ENCODE peak calls at places on chromosomes 6 and 20, in six cellular contexts. I is naive thymus-derived CD8-positive, alpha-beta T cell; Q is DMS153; U is foreskin melanocyte; A is CD8-positive, alpha-beta T cell; P is NCI-H748 treated with DMSO at 0.1 percent for 48 hours. L is an unnamed sample.

GRCh38 chr6:69019832-69020231 is 384.8 kb downstream of the ADGRB3 start:
- DNase-seq in I (no peak), Q (no peak), U (no peak), A (no peak), P (no peak), L (no peak)

GRCh38 chr6:169647637-169648036 is 54.2 kb downstream of the WDR27 start:
- DNase-seq in I (no peak), Q (no peak), U (no peak), A (no peak), P (no peak), L (no peak)

GRCh38 chr20:10362674-10363073 is 71.3 kb downstream of the MKKS start:
- DNase-seq in I (no peak), Q (no peak), U (no peak), A (no peak), P (no peak), L (no peak)

GRCh38 chr6:148596886-148597455 is 149.9 kb upstream of the UST start:
- DNase-seq in I (no peak), Q (no peak), U (no peak), A (no peak), P (no peak), L (no peak)

GRCh38 chr6:134822920-134823430 is 126.9 kb downstream of the ALDH8A1 start:
- DNase-seq in I (peak; percentile 6), Q (peak; percentile 45), U (peak; percentile 88), A (no peak), P (peak; percentile 80), L (peak; percentile 80)

GRCh38 chr20:49987868-49988690 is 5.3 kb downstream of the SNAI1 start:
- DNase-seq in I (no peak), Q (no peak), U (no peak), A (no peak), P (no peak), L (no peak)

GRCh38 chr6:130466052-130466743 is 100.4 kb downstream of the TMEM200A start:
- DNase-seq in I (no peak), Q (no peak), U (no peak), A (no peak), P (no peak), L (no peak)

GRCh38 chr6:13412639-13413465 is 74.5 kb downstream of the GFOD1 start:
- DNase-seq in I (no peak), Q (no peak), U (no peak), A (no peak), P (no peak), L (no peak)

GRCh38 chr6:170165085-170165484 is 125.8 kb downstream of the DLL1 start:
- DNase-seq in I (no peak), Q (no peak), U (no peak), A (no peak), P (no peak), L (no peak)

GRCh38 chr6:37127961-37128862 is 41.7 kb upstream of the PIM1 start:
- DNase-seq in I (no peak), Q (no peak), U (no peak), A (no peak), P (no peak), L (peak; percentile 72)

GRCh38 chr6:167031082-167031709 is 32.0 kb downstream of the CEP43 start:
- DNase-seq in I (no peak), Q (no peak), U (peak; percentile 80), A (no peak), P (no peak), L (no peak)

L was measured in AG20443.